ENCODE peak calls at places on chromosomes 2 and 18, in five cellular contexts. Y, H, T, C and L are unnamed samples.

GRCh38 chr2:220240640-220241039 is 613.2 kb downstream of the SLC4A3 start:
- DNase-seq in Y (no peak), H (no peak), T (no peak), C (no peak), L (no peak)

GRCh38 chr2:160075171-160075570 is 12.8 kb upstream of the PLA2R1 start:
- DNase-seq in Y (no peak), H (peak; percentile 90), T (no peak), C (no peak), L (no peak)

GRCh38 chr2:197255550-197255949 is 55.0 kb downstream of the ANKRD44 start:
- DNase-seq in Y (no peak), H (peak; percentile 20), T (peak; percentile 25), C (peak; percentile 75), L (no peak)

GRCh38 chr2:182618672-182619079 is 97.4 kb upstream of the DNAJC10 start:
- DNase-seq in Y (no peak), H (peak; percentile 55), T (no peak), C (no peak), L (no peak)

GRCh38 chr18:46877329-46877987 is 39.8 kb downstream of the PIAS2 start:
- DNase-seq in Y (no peak), H (no peak), T (no peak), C (no peak), L (no peak)

GRCh38 chr18:48928787-48929186 is 22.0 kb downstream of the SMAD7 start:
- DNase-seq in Y (peak; percentile 91), H (peak; percentile 48), T (peak; percentile 33), C (no peak), L (no peak)

GRCh38 chr2:199572571-199572970 is 114.8 kb upstream of the SATB2 start:
- DNase-seq in Y (no peak), H (no peak), T (no peak), C (no peak), L (no peak)

GRCh38 chr2:214261683-214262082 is 149.2 kb upstream of the VWC2L start:
- DNase-seq in Y (no peak), H (peak; percentile 57), T (no peak), C (no peak), L (no peak)

GRCh38 chr18:25350561-25351201 is 1.3 kb downstream of the ZNF521 start:
- DNase-seq in Y (peak; percentile 35), H (peak; percentile 39), T (peak; percentile 58), C (peak; percentile 88), L (no peak)

GRCh38 chr2:191688934-191689695 is 11.2 kb downstream of the NABP1 start:
- DNase-seq in Y (peak; percentile 12), H (peak; percentile 93), T (no peak), C (no peak), L (no peak)

GRCh38 chr2:74206180-74206688 is 7.8 kb downstream of the MTHFD2 start:
- DNase-seq in Y (no peak), H (peak; percentile 75), T (no peak), C (no peak), L (no peak)

GRCh38 chr2:123993728-123994323 is 31.3 kb upstream of the CNTNAP5 start:
- DNase-seq in Y (peak; percentile 44), H (peak; percentile 47), T (no peak), C (no peak), L (peak; percentile 18)

GRCh38 chr2:121102949-121103348 is 182.1 kb downstream of the TFCP2L1 start:
- DNase-seq in Y (no peak), H (no peak), T (no peak), C (no peak), L (no peak)

GRCh38 chr2:86787701-86788100 is 3.0 kb downstream of the CD8A start:
- DNase-seq in Y (peak; percentile 21), H (no peak), T (no peak), C (no peak), L (no peak)

GRCh38 chr2:501130-501529 is 176.1 kb downstream of the TMEM18 start:
- DNase-seq in Y (no peak), H (peak; percentile 0), T (no peak), C (no peak), L (no peak)

GRCh38 chr18:22346968-22347611 is 70.6 kb downstream of the CTAGE1 start:
- DNase-seq in Y (no peak), H (peak; percentile 18), T (no peak), C (no peak), L (no peak)

GRCh38 chr2:84417453-84417852 is 41.6 kb downstream of the SUCLG1 start:
- DNase-seq in Y (no peak), H (peak; percentile 15), T (no peak), C (no peak), L (no peak)